ENCODE peak calls at places on chromosomes 4 and X, in six cellular contexts. One of them, this sample, is unnamed. For H3K79me2, the result is how much of the 10 kb centered on the place peaks cover.

GRCh38 chr4:139603576-139604387 is 47.8 kb upstream of the SETD7 start:
- DNase-seq in OCI-LY7: peak
- DNase-seq in MM.1S: peak
- DNase-seq in fibroblast of lung: peak
- DNase-seq in PC-9: peak
- DNase-seq in GM12878: peak
- DNase-seq in this sample: peak

GRCh38 chr4:130025701-130026100 is 929.7 kb downstream of the C4orf33 start:
- DNase-seq in OCI-LY7: no peak
- DNase-seq in MM.1S: no peak
- DNase-seq in fibroblast of lung: no peak
- DNase-seq in PC-9: no peak
- DNase-seq in GM12878: no peak
- DNase-seq in this sample: no peak

GRCh38 chrX:15903186-15903681 is 48.6 kb upstream of the AP1S2 start:
- DNase-seq in OCI-LY7: peak
- DNase-seq in MM.1S: peak
- DNase-seq in fibroblast of lung: no peak
- DNase-seq in PC-9: no peak
- DNase-seq in GM12878: peak
- DNase-seq in this sample: no peak

GRCh38 chr4:3207531-3208037 is 41.4 kb upstream of the MSANTD1 start:
- DNase-seq in OCI-LY7: no peak
- DNase-seq in MM.1S: no peak
- DNase-seq in fibroblast of lung: peak
- DNase-seq in PC-9: no peak
- DNase-seq in GM12878: no peak
- DNase-seq in this sample: peak

GRCh38 chr4:96097040-96097607 is 257.2 kb downstream of the PDHA2 start:
- DNase-seq in OCI-LY7: no peak
- DNase-seq in MM.1S: no peak
- DNase-seq in fibroblast of lung: no peak
- DNase-seq in PC-9: no peak
- DNase-seq in GM12878: no peak
- DNase-seq in this sample: no peak

GRCh38 chrX:43940811-43941210 is 32.4 kb downstream of the NDP start:
- DNase-seq in OCI-LY7: no peak
- DNase-seq in MM.1S: no peak
- DNase-seq in fibroblast of lung: peak
- DNase-seq in PC-9: no peak
- DNase-seq in GM12878: no peak
- DNase-seq in this sample: peak

GRCh38 chrX:136847874-136848273 is 32.7 kb downstream of the RBMX start:
- DNase-seq in OCI-LY7: no peak
- DNase-seq in MM.1S: no peak
- DNase-seq in fibroblast of lung: peak
- DNase-seq in PC-9: no peak
- DNase-seq in GM12878: no peak
- DNase-seq in this sample: no peak

GRCh38 chr4:99361268-99361922 is 8.8 kb upstream of the ADH1C start:
- DNase-seq in OCI-LY7: no peak
- DNase-seq in MM.1S: no peak
- DNase-seq in fibroblast of lung: no peak
- DNase-seq in PC-9: no peak
- DNase-seq in GM12878: no peak
- DNase-seq in this sample: no peak

GRCh38 chr4:174324725-174325124 is 41.0 kb downstream of the CEP44 start:
- DNase-seq in OCI-LY7: no peak
- DNase-seq in MM.1S: no peak
- DNase-seq in fibroblast of lung: peak
- DNase-seq in PC-9: no peak
- DNase-seq in GM12878: no peak
- DNase-seq in this sample: no peak

GRCh38 chr4:57073559-57073958 is 36.6 kb downstream of the IGFBP7 start:
- DNase-seq in OCI-LY7: no peak
- DNase-seq in MM.1S: no peak
- DNase-seq in fibroblast of lung: no peak
- DNase-seq in PC-9: no peak
- DNase-seq in GM12878: no peak
- DNase-seq in this sample: no peak

GRCh38 chr4:181753189-181753588 is 490.0 kb upstream of the TENM3 start:
- DNase-seq in OCI-LY7: no peak
- DNase-seq in MM.1S: no peak
- DNase-seq in fibroblast of lung: no peak
- DNase-seq in PC-9: no peak
- DNase-seq in GM12878: no peak
- DNase-seq in this sample: no peak

GRCh38 chrX:132257116-132257515 is 37.9 kb upstream of the RAP2C start:
- DNase-seq in OCI-LY7: no peak
- DNase-seq in MM.1S: no peak
- DNase-seq in fibroblast of lung: peak
- DNase-seq in PC-9: no peak
- DNase-seq in GM12878: no peak
- DNase-seq in this sample: no peak

GRCh38 chr4:165060938-165061337 is 7.3 kb downstream of the TRIM75 start:
- DNase-seq in OCI-LY7: no peak
- DNase-seq in MM.1S: no peak
- DNase-seq in fibroblast of lung: no peak
- DNase-seq in PC-9: no peak
- DNase-seq in GM12878: no peak
- DNase-seq in this sample: no peak

GRCh38 chr4:41360911-41361830 is 104.4 kb downstream of the UCHL1 start:
- DNase-seq in OCI-LY7: no peak
- DNase-seq in MM.1S: no peak
- DNase-seq in fibroblast of lung: peak
- DNase-seq in PC-9: peak
- DNase-seq in GM12878: no peak
- DNase-seq in this sample: peak

GRCh38 chr4:14196141-14196540 is 568.6 kb upstream of the BOD1L1 start:
- DNase-seq in OCI-LY7: no peak
- DNase-seq in MM.1S: peak
- DNase-seq in fibroblast of lung: peak
- DNase-seq in PC-9: peak
- DNase-seq in GM12878: no peak
- DNase-seq in this sample: peak

GRCh38 chrX:85897376-85898110 is 149.8 kb downstream of the CHM start:
- DNase-seq in OCI-LY7: no peak
- DNase-seq in MM.1S: no peak
- DNase-seq in fibroblast of lung: no peak
- DNase-seq in PC-9: no peak
- DNase-seq in GM12878: no peak
- DNase-seq in this sample: no peak

GRCh38 chrX:121106484-121107235 is 59.2 kb downstream of the GLUD2 start:
- DNase-seq in OCI-LY7: no peak
- DNase-seq in MM.1S: no peak
- DNase-seq in fibroblast of lung: no peak
- DNase-seq in PC-9: no peak
- DNase-seq in GM12878: no peak
- DNase-seq in this sample: no peak

GRCh38 chr4:41183021-41183553 is 31.3 kb downstream of the APBB2 start:
- DNase-seq in OCI-LY7: no peak
- DNase-seq in MM.1S: no peak
- DNase-seq in fibroblast of lung: no peak
- DNase-seq in PC-9: no peak
- DNase-seq in GM12878: no peak
- DNase-seq in this sample: no peak

GRCh38 chr4:87570290-87570689 is 38.0 kb upstream of the DSPP start:
- DNase-seq in OCI-LY7: no peak
- DNase-seq in MM.1S: no peak
- DNase-seq in fibroblast of lung: no peak
- DNase-seq in PC-9: no peak
- DNase-seq in GM12878: no peak
- DNase-seq in this sample: no peak

GRCh38 chr4:184699941-184700340 is 34.0 kb downstream of the CENPU start:
- DNase-seq in OCI-LY7: no peak
- DNase-seq in MM.1S: no peak
- DNase-seq in fibroblast of lung: no peak
- DNase-seq in PC-9: no peak
- DNase-seq in GM12878: no peak
- DNase-seq in this sample: no peak

GRCh38 chr4:184695178-184695896 is 38.6 kb downstream of the CENPU start:
- DNase-seq in OCI-LY7: no peak
- DNase-seq in MM.1S: no peak
- DNase-seq in fibroblast of lung: peak
- DNase-seq in PC-9: no peak
- DNase-seq in GM12878: no peak
- DNase-seq in this sample: no peak

GRCh38 chr4:184693056-184693455 is 40.8 kb downstream of the CENPU start:
- DNase-seq in OCI-LY7: no peak
- DNase-seq in MM.1S: no peak
- DNase-seq in fibroblast of lung: peak
- DNase-seq in PC-9: no peak
- DNase-seq in GM12878: no peak
- DNase-seq in this sample: no peak

GRCh38 chr4:184694412-184694956 is 39.4 kb downstream of the CENPU start:
- DNase-seq in OCI-LY7: no peak
- DNase-seq in MM.1S: no peak
- DNase-seq in fibroblast of lung: no peak
- DNase-seq in PC-9: no peak
- DNase-seq in GM12878: no peak
- DNase-seq in this sample: no peak

DNA sequence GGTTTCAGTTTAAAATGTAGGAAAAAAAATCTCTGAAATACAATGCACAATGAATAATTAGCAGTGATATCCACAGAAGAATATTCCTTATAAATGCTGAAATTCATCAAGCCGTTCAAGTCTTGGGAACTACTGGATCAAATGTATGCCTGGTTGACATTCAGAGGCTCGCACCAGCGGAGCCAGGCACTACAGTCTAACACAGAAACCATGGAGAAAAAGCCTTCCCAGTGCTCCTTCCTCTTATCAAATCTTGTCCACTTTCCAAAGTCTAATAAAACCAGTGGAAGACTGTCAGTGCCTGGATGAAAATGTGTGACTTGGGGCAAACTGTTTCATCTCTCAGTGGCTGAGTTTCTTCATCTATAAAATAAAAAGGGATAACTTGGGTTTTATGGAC is 35.9 kb downstream of the CENPU start:
- DNase-seq in OCI-LY7: no peak
- DNase-seq in MM.1S: no peak
- DNase-seq in fibroblast of lung: no peak
- DNase-seq in PC-9: no peak
- DNase-seq in GM12878: no peak
- DNase-seq in this sample: no peak
- H3K79me2 ChIP-seq in OCI-LY7: under half
- H3K79me2 ChIP-seq in MM.1S: under half
- H3K79me2 ChIP-seq in fibroblast of lung: under half
- H3K79me2 ChIP-seq in PC-9: under half
- H3K79me2 ChIP-seq in GM12878: under half
- H3K79me2 ChIP-seq in this sample: under half

GRCh38 chr4:143364063-143364462 is 27.4 kb downstream of the GAB1 start:
- DNase-seq in OCI-LY7: no peak
- DNase-seq in MM.1S: no peak
- DNase-seq in fibroblast of lung: no peak
- DNase-seq in PC-9: no peak
- DNase-seq in GM12878: no peak
- DNase-seq in this sample: no peak

GRCh38 chr4:143360838-143361237 is 24.2 kb downstream of the GAB1 start:
- DNase-seq in OCI-LY7: no peak
- DNase-seq in MM.1S: no peak
- DNase-seq in fibroblast of lung: no peak
- DNase-seq in PC-9: no peak
- DNase-seq in GM12878: no peak
- DNase-seq in this sample: no peak

GRCh38 chr4:143363332-143363731 is 26.7 kb downstream of the GAB1 start:
- DNase-seq in OCI-LY7: no peak
- DNase-seq in MM.1S: no peak
- DNase-seq in fibroblast of lung: no peak
- DNase-seq in PC-9: no peak
- DNase-seq in GM12878: no peak
- DNase-seq in this sample: no peak

GRCh38 chr4:143359794-143360193 is 23.1 kb downstream of the GAB1 start:
- DNase-seq in OCI-LY7: no peak
- DNase-seq in MM.1S: no peak
- DNase-seq in fibroblast of lung: no peak
- DNase-seq in PC-9: no peak
- DNase-seq in GM12878: no peak
- DNase-seq in this sample: no peak

GRCh38 chr4:143362392-143363046 is 25.8 kb downstream of the GAB1 start:
- DNase-seq in OCI-LY7: no peak
- DNase-seq in MM.1S: no peak
- DNase-seq in fibroblast of lung: no peak
- DNase-seq in PC-9: no peak
- DNase-seq in GM12878: no peak
- DNase-seq in this sample: no peak
- H3K79me2 ChIP-seq in OCI-LY7: half or more
- H3K79me2 ChIP-seq in MM.1S: half or more
- H3K79me2 ChIP-seq in fibroblast of lung: under half
- H3K79me2 ChIP-seq in PC-9: under half
- H3K79me2 ChIP-seq in GM12878: under half
- H3K79me2 ChIP-seq in this sample: under half

DNA sequence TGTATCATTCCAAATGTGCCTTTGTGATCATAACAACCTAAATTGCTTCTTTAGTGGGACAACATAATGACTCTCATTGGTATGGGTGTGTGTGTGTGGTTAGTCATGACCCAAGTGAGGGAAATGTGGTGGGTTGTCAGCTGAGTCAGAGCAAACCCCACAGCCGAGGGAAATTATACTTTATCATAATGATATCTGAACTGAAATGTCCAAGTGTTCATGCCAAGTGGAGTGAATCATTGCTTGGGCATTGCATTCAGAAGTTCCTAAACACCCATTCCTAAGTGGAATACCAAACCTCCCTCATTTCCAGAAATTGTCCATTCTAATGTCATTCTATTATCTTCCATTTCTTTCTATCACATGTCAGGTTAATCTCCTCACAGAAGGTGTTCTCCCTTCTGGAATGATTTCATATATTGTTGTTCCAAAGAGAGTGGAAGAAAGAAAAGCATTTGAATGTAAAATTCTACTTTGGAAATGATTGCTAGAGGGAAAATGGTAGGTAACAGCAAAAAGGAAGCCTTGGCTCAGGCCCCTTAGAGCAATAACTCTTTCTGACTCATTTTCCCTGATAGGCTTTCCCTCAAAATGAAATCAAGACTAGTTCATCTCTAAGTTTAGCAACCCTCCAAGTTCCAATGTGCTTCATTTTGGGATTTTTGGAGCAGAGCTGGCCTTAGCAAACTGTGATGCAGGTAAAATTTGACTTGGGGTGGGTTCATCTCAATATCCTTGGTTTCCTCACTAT is 230.7 kb upstream of the KCNIP4 start:
- DNase-seq in OCI-LY7: no peak
- DNase-seq in MM.1S: no peak
- DNase-seq in fibroblast of lung: peak
- DNase-seq in PC-9: peak
- DNase-seq in GM12878: no peak
- DNase-seq in this sample: peak
- H3K79me2 ChIP-seq in OCI-LY7: under half
- H3K79me2 ChIP-seq in MM.1S: under half
- H3K79me2 ChIP-seq in fibroblast of lung: under half
- H3K79me2 ChIP-seq in PC-9: under half
- H3K79me2 ChIP-seq in GM12878: under half
- H3K79me2 ChIP-seq in this sample: under half

DNA sequence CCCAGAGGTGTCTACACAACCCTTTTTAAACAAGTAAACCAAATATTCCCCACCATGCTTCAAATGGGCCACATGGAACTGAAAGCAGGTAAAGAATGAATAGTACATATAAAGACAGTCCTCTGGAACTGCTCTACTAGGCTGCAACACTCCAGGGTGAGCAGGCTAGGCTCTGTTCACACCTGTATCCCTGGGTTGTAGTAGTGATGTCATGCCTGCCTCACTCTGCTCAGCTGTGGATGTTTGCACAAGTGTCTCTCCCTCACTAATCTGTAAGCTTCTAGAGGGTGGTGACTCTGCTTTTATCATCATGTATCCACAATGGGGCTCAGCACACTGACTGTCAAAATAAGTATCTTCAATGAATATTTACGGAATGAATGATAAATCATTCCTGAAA is 20.4 kb downstream of the LEF1 start:
- DNase-seq in OCI-LY7: no peak
- DNase-seq in MM.1S: peak
- DNase-seq in fibroblast of lung: no peak
- DNase-seq in PC-9: no peak
- DNase-seq in GM12878: no peak
- DNase-seq in this sample: no peak
- H3K79me2 ChIP-seq in OCI-LY7: half or more
- H3K79me2 ChIP-seq in MM.1S: half or more
- H3K79me2 ChIP-seq in fibroblast of lung: under half
- H3K79me2 ChIP-seq in PC-9: under half
- H3K79me2 ChIP-seq in GM12878: under half
- H3K79me2 ChIP-seq in this sample: under half

This sample was measured in endothelial cell of umbilical vein.